ENCODE peak calls at places on chromosomes 1 and 21, in ten cellular contexts. F is K562, U is SK-N-SH, Q is H1, O is stomach, E is HepG2, L is GM12878, P is suprapubic skin, X is transverse colon, V is esophagus muscularis mucosa. A is an unnamed sample. For H3K4me1, the result is how much of the 10 kb centered on the place peaks cover.

GRCh38 chr1:206700445-206701036 is 15.8 kb downstream of the MAPKAPK2 start:
- DNase-seq in V (no peak), F (no peak), L (no peak), E (no peak), O (no peak), P (no peak), Q (no peak), U (no peak), X (no peak), A (peak)

GRCh38 chr1:45623972-45624371 is at the start of gene CCDC17:
- DNase-seq in E (no peak), U (no peak), P (no peak), Q (no peak), F (no peak), X (no peak), L (no peak), V (no peak), O (no peak), A (no peak)

GRCh38 chr1:180994262-180994661 is 28.4 kb downstream of the STX6 start:
- DNase-seq in V (peak), O (no peak), U (no peak), F (peak), Q (no peak), L (no peak), X (no peak), P (no peak), E (no peak), A (no peak)

GRCh38 chr1:19204665-19205266 is 5.3 kb downstream of the UBR4 start:
- DNase-seq in V (no peak), O (no peak), U (no peak), X (no peak), Q (no peak), E (no peak), P (no peak), L (no peak), F (no peak), A (no peak)

GRCh38 chr1:236687273-236687672 is 974 bp downstream of the ACTN2 start:
- DNase-seq in O (no peak), X (no peak), F (no peak), P (no peak), V (peak), Q (no peak), U (no peak), L (no peak), E (no peak), A (no peak)

GRCh38 chr1:20731057-20731991 is 1.2 kb downstream of the SH2D5 start:
- DNase-seq in L (no peak), E (no peak), O (no peak), V (peak), P (no peak), F (no peak), X (no peak), U (peak), Q (peak), A (no peak)

GRCh38 chr21:41899431-41900202 is 20.5 kb upstream of the PRDM15 start:
- DNase-seq in V (no peak), P (no peak), Q (no peak), F (no peak), X (no peak), E (no peak), O (no peak), L (no peak), U (no peak), A (peak)

GRCh38 chr1:211133841-211134669 is at the start of gene KCNH1:
- DNase-seq in U (peak), P (peak), X (peak), Q (peak), V (no peak), L (peak), O (peak), F (peak), E (peak), A (peak)

GRCh38 chr1:40058453-40059291 is 18.1 kb downstream of the CAP1 start:
- DNase-seq in X (no peak), U (no peak), V (no peak), P (no peak), Q (no peak), F (peak), L (no peak), O (no peak), E (peak), A (no peak)

GRCh38 chr1:205286335-205286950 is 35.1 kb downstream of the NUAK2 start:
- DNase-seq in P (no peak), O (peak), V (no peak), F (no peak), X (peak), Q (no peak), U (no peak), L (peak), E (no peak), A (no peak)

GRCh38 chr1:119631433-119632102 is 16.5 kb downstream of the ZNF697 start:
- DNase-seq in X (peak), F (no peak), U (peak), V (peak), P (peak), Q (peak), O (peak), L (no peak), E (peak), A (peak)

GRCh38 chr1:27403065-27403726 is 10.8 kb downstream of the GPR3 start:
- DNase-seq in V (peak), F (peak), Q (peak), L (no peak), O (no peak), P (peak), X (peak), E (no peak), U (peak), A (peak)

GRCh38 chr1:111110197-111110899 is 29.5 kb downstream of the DRAM2 start:
- DNase-seq in P (no peak), F (no peak), Q (no peak), V (no peak), O (peak), U (no peak), X (no peak), L (no peak), E (peak), A (no peak)

GRCh38 chr1:12521096-12521495 is 96.9 kb downstream of the DHRS3 start:
- DNase-seq in X (no peak), E (no peak), P (no peak), L (no peak), U (peak), O (peak), F (no peak), V (no peak), Q (no peak), A (peak)

GRCh38 chr1:96845464-96845863 is 123.9 kb downstream of the PTBP2 start:
- DNase-seq in V (no peak), O (peak), Q (peak), L (no peak), F (peak), X (peak), U (no peak), E (peak), P (no peak), A (no peak)

GRCh38 chr1:10339815-10340214 is 59.0 kb upstream of the PGD start:
- DNase-seq in Q (peak), U (peak), P (no peak), O (peak), X (peak), E (no peak), L (no peak), V (no peak), F (peak), A (no peak)

GRCh38 chr1:161956097-161956496 is 67.6 kb downstream of the OLFML2B start:
- DNase-seq in L (no peak), F (no peak), O (no peak), U (no peak), E (no peak), V (no peak), P (no peak), Q (no peak), X (no peak), A (no peak)

GRCh38 chr21:35838987-35839763 is 221.2 kb downstream of the SETD4 start:
- DNase-seq in X (no peak), P (no peak), F (no peak), Q (no peak), E (no peak), U (no peak), O (no peak), L (no peak), V (no peak), A (no peak)

GRCh38 chr1:38585038-38585420 is 274.5 kb downstream of the RRAGC start:
- DNase-seq in X (no peak), V (no peak), U (no peak), Q (no peak), O (no peak), L (no peak), P (no peak), E (no peak), F (no peak), A (no peak)
- TF ChIP-seq POLR2AphosphoS5 in X (no peak), V (no peak), U (no peak), Q (no peak), O (no peak), L (no peak), P (no peak), E (no peak), F (no peak), A (no peak)

GRCh38 chr1:198910816-198911215 is 272.0 kb downstream of the PTPRC start:
- DNase-seq in Q (no peak), L (no peak), F (no peak), E (no peak), P (no peak), V (no peak), U (no peak), O (no peak), X (no peak), A (no peak)
- H3K4me1 ChIP-seq in Q (under half), L (under half), F (under half), E (under half), P (under half), V (under half), U (under half), O (under half), X (under half), A (under half)

DNA sequence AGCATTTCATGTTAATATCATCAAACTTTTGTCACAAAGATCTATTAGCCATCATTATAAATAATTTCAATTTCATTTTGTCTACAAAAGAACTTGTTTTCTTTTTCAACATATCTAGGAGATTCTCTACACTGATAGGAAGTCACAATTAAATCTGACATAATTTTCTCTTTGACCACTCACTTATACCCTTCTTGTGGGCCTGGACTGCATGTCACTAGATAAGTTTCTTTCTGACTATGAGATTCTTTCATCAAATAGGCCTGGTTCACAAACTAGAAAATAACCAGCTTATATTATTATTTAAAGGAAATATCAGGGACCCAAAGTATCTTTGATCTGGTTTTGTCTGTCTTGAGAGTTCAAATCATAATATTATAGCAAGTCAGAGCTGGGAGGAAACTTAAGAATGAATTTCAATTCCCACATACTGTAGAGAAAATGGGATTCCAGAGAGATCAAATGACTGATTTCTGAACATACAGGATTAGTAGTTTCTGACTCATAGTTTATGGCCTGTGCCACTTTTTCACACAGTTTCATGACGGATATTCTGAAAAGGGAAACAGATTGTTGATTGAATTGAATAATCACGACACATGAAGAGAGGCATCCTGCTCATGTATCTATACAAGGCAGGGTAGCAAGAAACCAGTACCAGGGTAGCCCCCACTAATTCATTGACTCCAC is 355.8 kb downstream of the GPATCH2 start:
- DNase-seq in V (no peak), Q (no peak), P (no peak), U (no peak), X (no peak), L (no peak), F (no peak), E (no peak), O (no peak), A (no peak)
- TF ChIP-seq EP300 in V (no peak), Q (no peak), P (no peak), U (no peak), X (no peak), L (no peak), F (no peak), E (no peak), O (no peak), A (no peak)

GRCh38 chr1:225424562-225425210 is 3.2 kb downstream of the LBR start:
- DNase-seq in X (no peak), E (no peak), L (no peak), V (no peak), O (no peak), U (no peak), P (no peak), Q (no peak), F (no peak), A (no peak)

GRCh38 chr1:225425211-225425786 is 2.5 kb downstream of the LBR start:
- DNase-seq in V (no peak), P (no peak), U (no peak), Q (no peak), L (no peak), E (no peak), O (no peak), F (no peak), X (no peak), A (no peak)

GRCh38 chr1:225427249-225428065 is at the start of gene LBR:
- DNase-seq in Q (no peak), P (peak), E (no peak), X (peak), F (peak), O (peak), L (no peak), V (no peak), U (peak), A (peak)

GRCh38 chr1:225428066-225428878 is 434 bp upstream of the LBR start:
- DNase-seq in X (peak), V (peak), O (peak), Q (peak), P (peak), E (peak), F (peak), L (peak), U (peak), A (peak)

DNA sequence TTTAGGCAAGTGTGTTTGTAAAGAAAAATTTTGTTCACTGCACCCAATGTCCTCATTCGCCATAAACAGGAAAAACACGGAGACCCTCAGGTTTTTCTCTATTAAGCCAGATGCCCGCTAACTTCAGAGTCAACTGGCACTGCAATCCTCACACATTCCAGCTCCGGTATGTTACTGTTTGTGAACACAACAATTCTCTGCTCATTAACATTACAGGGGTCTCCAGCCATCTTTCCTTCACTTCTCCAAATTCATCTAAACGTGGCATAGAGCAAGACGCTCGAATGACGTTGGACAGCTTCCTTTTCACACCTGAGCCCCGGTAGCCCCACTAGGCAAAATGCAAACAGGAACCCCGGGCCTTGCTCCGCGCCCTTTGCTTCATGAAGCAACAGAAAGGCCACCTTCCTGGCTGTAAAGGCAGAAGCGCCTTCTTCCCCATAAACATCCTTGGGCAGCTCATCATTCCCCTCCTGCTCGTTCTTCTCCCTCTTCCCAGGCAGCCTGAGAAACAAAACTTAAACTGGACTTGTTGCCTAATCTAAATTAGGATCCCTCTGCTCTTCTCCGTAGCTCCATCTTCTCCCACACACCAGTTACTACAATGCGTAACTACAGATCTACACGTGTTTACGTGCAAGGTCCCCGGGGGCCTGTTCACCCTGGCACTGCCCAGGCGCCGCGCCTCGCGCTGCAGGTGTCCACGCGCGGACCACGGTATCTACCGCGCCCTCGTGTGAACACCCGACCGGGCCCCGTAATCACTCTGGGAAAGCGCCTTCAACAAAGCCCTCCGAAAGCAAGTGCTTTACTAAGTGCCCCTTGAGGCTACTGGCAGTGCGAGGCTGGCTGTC is 1.2 kb downstream of the LBR start:
- DNase-seq in U (peak), X (peak), L (no peak), O (no peak), E (no peak), V (no peak), P (no peak), Q (no peak), F (peak), A (peak)
- TF ChIP-seq POLR2AphosphoS5 in U (no peak), X (no peak), L (no peak), O (no peak), E (no peak), V (peak), P (no peak), Q (no peak), F (no peak), A (peak)

GRCh38 chr1:226664413-226665101 is 74.5 kb downstream of the ITPKB start:
- DNase-seq in O (peak), V (no peak), F (no peak), U (no peak), P (peak), E (no peak), L (no peak), X (peak), Q (no peak), A (peak)
- H3K4me1 ChIP-seq in O (half or more), V (under half), F (under half), U (under half), P (half or more), E (under half), L (under half), X (under half), Q (under half), A (under half)

A was measured in sigmoid colon.